ENCODE peak calls at places on chromosomes 11 and 22, in four cellular contexts. C is A673, L is substantia nigra, X is AG04450. N is an unnamed sample.

GRCh38 chr22:49212002-49212401 is 615.7 kb downstream of the BRD1 start:
- DNase-seq in C (no peak), X (no peak), L (no peak), N (no peak)

GRCh38 chr22:27573992-27574391 is 227.6 kb downstream of the MN1 start:
- DNase-seq in L (no peak), C (no peak), X (no peak), N (no peak)

GRCh38 chr11:12539570-12539969 is 134.7 kb upstream of the TEAD1 start:
- DNase-seq in X (peak), C (no peak), L (no peak), N (no peak)

GRCh38 chr22:17119481-17120202 is 1.5 kb downstream of the TMEM121B start:
- DNase-seq in X (no peak), C (peak), L (no peak), N (no peak)

GRCh38 chr22:43853328-43853931 is 8.9 kb downstream of the SULT4A1 start:
- DNase-seq in C (no peak), L (no peak), X (no peak), N (no peak)

GRCh38 chr22:19275104-19275503 is 16.4 kb downstream of the CLTCL1 start:
- DNase-seq in C (no peak), L (no peak), X (no peak), N (no peak)

GRCh38 chr11:131218542-131218941 is 151.9 kb upstream of the NTM start:
- DNase-seq in X (no peak), C (no peak), L (no peak), N (no peak)

GRCh38 chr11:13429288-13429687 is 33.7 kb downstream of the BTBD10 start:
- DNase-seq in C (no peak), L (no peak), X (no peak), N (no peak)

GRCh38 chr22:30694638-30695350 is at the start of gene OSBP2:
- DNase-seq in L (peak), X (no peak), C (peak), N (no peak)

GRCh38 chr11:34346551-34346950 is 11.3 kb downstream of the ABTB2 start:
- DNase-seq in X (no peak), C (no peak), L (no peak), N (no peak)
- H3K27ac ChIP-seq in X (no peak), C (no peak), L (no peak), N (peak)

DNA sequence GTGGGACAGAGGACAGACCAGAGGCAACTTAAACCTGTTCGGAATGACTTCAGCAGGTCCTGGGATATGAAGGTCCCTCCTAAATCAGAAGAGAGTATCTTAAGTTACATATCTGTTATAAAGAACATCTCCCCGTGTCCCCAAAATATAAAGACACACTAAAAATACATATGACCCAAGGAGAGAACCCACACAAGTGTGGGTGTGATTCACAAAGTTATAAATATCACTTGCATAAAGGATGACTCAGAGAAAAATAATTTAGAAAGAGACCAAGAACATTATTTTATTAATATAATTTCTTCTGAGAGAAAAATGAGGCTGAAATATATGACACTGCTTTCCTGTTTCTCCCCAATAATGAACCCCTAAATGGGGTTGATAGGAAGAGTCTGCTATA is 14.2 kb downstream of the OR5B21 start:
- DNase-seq in L (no peak), C (no peak), X (no peak), N (no peak)
- H3K27ac ChIP-seq in L (no peak), C (no peak), X (no peak), N (no peak)

GRCh38 chr22:28838971-28839370 is 38.6 kb upstream of the XBP1 start:
- DNase-seq in C (no peak), L (no peak), X (no peak), N (no peak)
- H3K27ac ChIP-seq in C (no peak), L (no peak), X (no peak), N (no peak)

DNA sequence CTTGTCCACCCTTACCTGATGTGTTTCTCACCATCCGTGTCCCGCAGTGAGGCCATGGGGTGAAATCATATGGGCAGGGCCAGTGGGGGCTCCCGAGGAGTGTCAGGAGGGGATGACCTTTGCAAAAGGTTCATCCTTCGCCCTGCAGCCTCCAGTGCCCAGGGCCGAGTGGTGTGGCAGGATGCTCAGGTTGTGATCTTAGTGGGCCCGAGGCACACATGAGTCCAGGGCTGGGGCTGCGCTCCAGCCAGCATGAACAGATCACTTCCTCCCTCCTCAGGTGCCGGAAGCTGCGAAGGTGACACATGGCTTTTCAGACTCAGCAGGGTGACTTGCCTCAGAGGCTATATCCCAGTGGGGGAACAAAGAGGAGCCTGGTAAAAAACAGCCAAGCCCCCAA is 2.8 kb upstream of the FKBP2 start:
- DNase-seq in L (no peak), C (no peak), X (no peak), N (no peak)
- H3K27ac ChIP-seq in L (no peak), C (no peak), X (no peak), N (no peak)

GRCh38 chr11:95295382-95295781 is 64.4 kb upstream of the SESN3 start:
- DNase-seq in L (no peak), C (no peak), X (no peak), N (no peak)
- H3K27ac ChIP-seq in L (no peak), C (no peak), X (no peak), N (no peak)

GRCh38 chr11:74818283-74818946 is 69.8 kb downstream of the RNF169 start:
- DNase-seq in C (no peak), L (no peak), X (no peak), N (no peak)

GRCh38 chr11:74820763-74821162 is 72.1 kb downstream of the RNF169 start:
- DNase-seq in X (peak), L (no peak), C (peak), N (no peak)

GRCh38 chr11:74824285-74824982 is 75.8 kb downstream of the RNF169 start:
- DNase-seq in L (no peak), C (no peak), X (no peak), N (no peak)

GRCh38 chr11:74819400-74819799 is 70.8 kb downstream of the RNF169 start:
- DNase-seq in X (no peak), L (no peak), C (no peak), N (no peak)

GRCh38 chr11:74822187-74822586 is 73.5 kb downstream of the RNF169 start:
- DNase-seq in L (no peak), X (peak), C (no peak), N (no peak)
- H3K27ac ChIP-seq in L (peak), X (peak), C (no peak), N (no peak)

N was measured in SJCRH30.